ENCODE peak calls at places on chromosomes 16 and 17, in seven cellular contexts. One of them, this sample, is unnamed.

GRCh38 chr17:79976451-79976850 is 59.2 kb downstream of the TBC1D16 start:
- DNase-seq in fibroblast of pulmonary artery: no peak
- DNase-seq in sigmoid colon: peak; percentile 41
- DNase-seq in endothelial cell: no peak
- DNase-seq in K562: no peak
- DNase-seq in Peyer's patch: peak; percentile 24
- DNase-seq in BE2C: no peak
- DNase-seq in this sample: no peak

GRCh38 chr16:81403601-81404391 is 40.8 kb upstream of the CMIP start:
- DNase-seq in Peyer's patch: peak; percentile 95
- DNase-seq in K562: peak; percentile 93
- DNase-seq in endothelial cell: peak; percentile 95
- DNase-seq in BE2C: peak; percentile 87
- DNase-seq in fibroblast of pulmonary artery: peak; percentile 73
- DNase-seq in sigmoid colon: peak; percentile 90
- DNase-seq in this sample: peak; percentile 89

GRCh38 chr16:70661534-70661917 is 15.2 kb downstream of the IL34 start:
- DNase-seq in endothelial cell: no peak
- DNase-seq in BE2C: no peak
- DNase-seq in fibroblast of pulmonary artery: no peak
- DNase-seq in Peyer's patch: no peak
- DNase-seq in sigmoid colon: peak; percentile 75
- DNase-seq in K562: no peak
- DNase-seq in this sample: no peak

GRCh38 chr17:41254861-41255260 is 323 bp upstream of the KRTAP9-9 start:
- DNase-seq in Peyer's patch: no peak
- DNase-seq in sigmoid colon: no peak
- DNase-seq in BE2C: no peak
- DNase-seq in endothelial cell: no peak
- DNase-seq in K562: no peak
- DNase-seq in fibroblast of pulmonary artery: no peak
- DNase-seq in this sample: no peak

GRCh38 chr17:12911241-12911640 is 106.6 kb downstream of the ELAC2 start:
- DNase-seq in fibroblast of pulmonary artery: peak; percentile 62
- DNase-seq in BE2C: no peak
- DNase-seq in endothelial cell: no peak
- DNase-seq in K562: no peak
- DNase-seq in Peyer's patch: no peak
- DNase-seq in sigmoid colon: no peak
- DNase-seq in this sample: no peak

GRCh38 chr17:49708515-49709161 is 874 bp upstream of the SLC35B1 start:
- DNase-seq in BE2C: no peak
- DNase-seq in K562: peak; percentile 45
- DNase-seq in endothelial cell: no peak
- DNase-seq in sigmoid colon: no peak
- DNase-seq in fibroblast of pulmonary artery: no peak
- DNase-seq in Peyer's patch: peak; percentile 50
- DNase-seq in this sample: no peak

GRCh38 chr17:80441133-80441578 is 26.2 kb downstream of the ENDOV start:
- DNase-seq in K562: peak; percentile 87
- DNase-seq in Peyer's patch: no peak
- DNase-seq in fibroblast of pulmonary artery: peak; percentile 56
- DNase-seq in endothelial cell: peak; percentile 88
- DNase-seq in BE2C: no peak
- DNase-seq in sigmoid colon: no peak
- DNase-seq in this sample: peak; percentile 69

GRCh38 chr16:82248257-82248656 is 78.2 kb upstream of the MPHOSPH6 start:
- DNase-seq in Peyer's patch: no peak
- DNase-seq in sigmoid colon: no peak
- DNase-seq in K562: no peak
- DNase-seq in endothelial cell: no peak
- DNase-seq in BE2C: no peak
- DNase-seq in fibroblast of pulmonary artery: no peak
- DNase-seq in this sample: no peak

GRCh38 chr16:47699090-47699489 is 238.0 kb downstream of the PHKB start:
- DNase-seq in K562: no peak
- DNase-seq in BE2C: no peak
- DNase-seq in endothelial cell: no peak
- DNase-seq in sigmoid colon: no peak
- DNase-seq in Peyer's patch: no peak
- DNase-seq in fibroblast of pulmonary artery: no peak
- DNase-seq in this sample: no peak

GRCh38 chr17:33778505-33779398 is 476.3 kb upstream of the CCL2 start:
- DNase-seq in Peyer's patch: peak; percentile 66
- DNase-seq in BE2C: peak; percentile 49
- DNase-seq in K562: peak; percentile 73
- DNase-seq in sigmoid colon: no peak
- DNase-seq in endothelial cell: peak; percentile 58
- DNase-seq in fibroblast of pulmonary artery: peak; percentile 76
- DNase-seq in this sample: peak; percentile 44

GRCh38 chr17:37772982-37773381 is 28.1 kb upstream of the HNF1B start:
- DNase-seq in endothelial cell: no peak
- DNase-seq in BE2C: no peak
- DNase-seq in sigmoid colon: no peak
- DNase-seq in Peyer's patch: no peak
- DNase-seq in K562: no peak
- DNase-seq in fibroblast of pulmonary artery: no peak
- DNase-seq in this sample: peak; percentile 47

GRCh38 chr17:57595942-57596695 is 149.0 kb downstream of the CCDC182 start:
- DNase-seq in K562: no peak
- DNase-seq in fibroblast of pulmonary artery: no peak
- DNase-seq in BE2C: no peak
- DNase-seq in Peyer's patch: no peak
- DNase-seq in endothelial cell: peak; percentile 21
- DNase-seq in sigmoid colon: no peak
- DNase-seq in this sample: no peak

GRCh38 chr16:35195864-35196216 is 1736.4 kb downstream of the TP53TG3F start:
- DNase-seq in BE2C: no peak
- DNase-seq in endothelial cell: no peak
- DNase-seq in fibroblast of pulmonary artery: no peak
- DNase-seq in K562: no peak
- DNase-seq in sigmoid colon: no peak
- DNase-seq in Peyer's patch: no peak
- DNase-seq in this sample: no peak

GRCh38 chr17:47177261-47177660 is 11.8 kb downstream of the CDC27 start:
- DNase-seq in K562: no peak
- DNase-seq in endothelial cell: no peak
- DNase-seq in Peyer's patch: no peak
- DNase-seq in fibroblast of pulmonary artery: no peak
- DNase-seq in BE2C: no peak
- DNase-seq in sigmoid colon: no peak
- DNase-seq in this sample: no peak

GRCh38 chr16:67661101-67661661 is 421 bp downstream of the PARD6A start:
- DNase-seq in Peyer's patch: no peak
- DNase-seq in fibroblast of pulmonary artery: peak; percentile 51
- DNase-seq in BE2C: peak; percentile 40
- DNase-seq in endothelial cell: peak; percentile 48
- DNase-seq in sigmoid colon: peak; percentile 73
- DNase-seq in K562: no peak
- DNase-seq in this sample: peak; percentile 43

GRCh38 chr16:89164847-89165684 is 6.5 kb upstream of the CDH15 start:
- DNase-seq in BE2C: no peak
- DNase-seq in Peyer's patch: no peak
- DNase-seq in fibroblast of pulmonary artery: no peak
- DNase-seq in K562: no peak
- DNase-seq in endothelial cell: no peak
- DNase-seq in sigmoid colon: no peak
- DNase-seq in this sample: no peak

GRCh38 chr16:85515319-85515745 is 97.8 kb upstream of the GSE1 start:
- DNase-seq in fibroblast of pulmonary artery: no peak
- DNase-seq in K562: no peak
- DNase-seq in endothelial cell: no peak
- DNase-seq in BE2C: peak; percentile 65
- DNase-seq in Peyer's patch: no peak
- DNase-seq in sigmoid colon: no peak
- DNase-seq in this sample: no peak

GRCh38 chr16:46920402-46921068 is 36.4 kb downstream of the GPT2 start:
- DNase-seq in endothelial cell: no peak
- DNase-seq in Peyer's patch: no peak
- DNase-seq in K562: no peak
- DNase-seq in sigmoid colon: no peak
- DNase-seq in BE2C: no peak
- DNase-seq in fibroblast of pulmonary artery: no peak
- DNase-seq in this sample: no peak

GRCh38 chr17:79720705-79721295 is 9.9 kb upstream of the ENPP7 start:
- DNase-seq in sigmoid colon: no peak
- DNase-seq in K562: no peak
- DNase-seq in fibroblast of pulmonary artery: no peak
- DNase-seq in endothelial cell: no peak
- DNase-seq in BE2C: peak; percentile 72
- DNase-seq in Peyer's patch: no peak
- DNase-seq in this sample: no peak

GRCh38 chr17:75664099-75664549 is 2.8 kb downstream of the RECQL5 start:
- DNase-seq in endothelial cell: no peak
- DNase-seq in Peyer's patch: no peak
- DNase-seq in BE2C: no peak
- DNase-seq in fibroblast of pulmonary artery: no peak
- DNase-seq in K562: no peak
- DNase-seq in sigmoid colon: no peak
- DNase-seq in this sample: no peak

GRCh38 chr16:64687089-64687488 is 434.8 kb downstream of the CDH11 start:
- DNase-seq in endothelial cell: no peak
- DNase-seq in Peyer's patch: no peak
- DNase-seq in K562: no peak
- DNase-seq in BE2C: no peak
- DNase-seq in sigmoid colon: no peak
- DNase-seq in fibroblast of pulmonary artery: no peak
- DNase-seq in this sample: no peak

GRCh38 chr17:29051194-29051593 is 8.3 kb downstream of the PIPOX start:
- DNase-seq in sigmoid colon: no peak
- DNase-seq in fibroblast of pulmonary artery: no peak
- DNase-seq in BE2C: no peak
- DNase-seq in Peyer's patch: no peak
- DNase-seq in endothelial cell: no peak
- DNase-seq in K562: no peak
- DNase-seq in this sample: no peak

GRCh38 chr17:35094902-35095301 is 24.8 kb downstream of the RAD51D start:
- DNase-seq in K562: no peak
- DNase-seq in BE2C: no peak
- DNase-seq in endothelial cell: no peak
- DNase-seq in Peyer's patch: no peak
- DNase-seq in fibroblast of pulmonary artery: peak; percentile 90
- DNase-seq in sigmoid colon: no peak
- DNase-seq in this sample: no peak
- TF ChIP-seq CTCF in K562: no peak
- TF ChIP-seq CTCF in BE2C: no peak
- TF ChIP-seq CTCF in endothelial cell: no peak
- TF ChIP-seq CTCF in Peyer's patch: no peak
- TF ChIP-seq CTCF in fibroblast of pulmonary artery: no peak
- TF ChIP-seq CTCF in sigmoid colon: no peak
- TF ChIP-seq CTCF in this sample: no peak

DNA sequence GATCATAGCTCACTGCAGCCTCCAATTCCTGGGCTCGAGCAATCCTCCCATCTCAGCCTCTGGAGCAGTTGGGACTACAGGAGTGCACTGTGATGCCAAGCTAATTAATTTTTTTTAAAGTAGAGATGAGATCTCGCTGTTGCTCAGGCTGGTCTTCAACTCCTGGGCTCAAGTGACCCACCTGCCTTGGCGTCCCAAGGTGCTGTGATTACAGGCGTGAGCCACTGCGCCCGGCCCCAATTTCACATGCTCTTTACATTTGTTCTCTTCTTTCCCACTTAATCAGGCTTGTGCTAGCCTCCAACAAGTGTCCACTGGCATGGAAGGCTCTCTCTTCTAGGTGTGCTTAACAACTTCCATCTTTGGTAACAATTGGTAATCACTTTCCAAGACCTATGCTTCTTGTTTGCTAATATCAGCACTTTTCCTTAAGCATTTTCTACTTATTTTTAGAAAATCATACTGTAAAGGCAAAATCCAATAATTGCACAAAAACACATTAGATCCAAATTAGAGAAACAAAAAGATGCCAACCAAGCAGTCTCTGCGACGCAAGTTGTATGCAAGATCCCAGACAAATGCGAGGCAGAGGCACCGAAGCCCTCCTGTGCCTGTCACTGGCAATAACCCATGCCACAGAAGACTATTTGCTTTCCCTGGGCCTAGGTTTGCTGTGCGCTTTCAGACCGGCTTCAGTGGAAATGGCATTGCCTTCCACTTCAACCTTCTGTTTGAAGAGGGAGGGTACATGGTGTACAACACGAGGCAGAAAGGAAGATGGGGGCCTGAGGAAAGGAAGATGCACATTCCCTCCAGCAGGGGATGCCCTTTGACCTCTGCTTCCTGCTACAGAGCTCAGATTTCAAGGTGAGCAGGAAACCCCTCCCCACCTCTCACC is 52.6 kb downstream of the NOS2 start:
- DNase-seq in BE2C: no peak
- DNase-seq in sigmoid colon: no peak
- DNase-seq in Peyer's patch: no peak
- DNase-seq in K562: peak; percentile 32
- DNase-seq in fibroblast of pulmonary artery: no peak
- DNase-seq in endothelial cell: no peak
- DNase-seq in this sample: no peak
- TF ChIP-seq CTCF in BE2C: peak; percentile 44
- TF ChIP-seq CTCF in sigmoid colon: no peak
- TF ChIP-seq CTCF in Peyer's patch: peak; percentile 28
- TF ChIP-seq CTCF in K562: peak; percentile 56
- TF ChIP-seq CTCF in fibroblast of pulmonary artery: peak; percentile 39
- TF ChIP-seq CTCF in endothelial cell: peak; percentile 53
- TF ChIP-seq CTCF in this sample: no peak

GRCh38 chr17:36602030-36602737 is 801 bp downstream of the MRM1 start:
- DNase-seq in K562: no peak
- DNase-seq in endothelial cell: no peak
- DNase-seq in BE2C: no peak
- DNase-seq in fibroblast of pulmonary artery: no peak
- DNase-seq in sigmoid colon: no peak
- DNase-seq in Peyer's patch: peak; percentile 51
- DNase-seq in this sample: peak; percentile 17

GRCh38 chr17:36600477-36600876 is 906 bp upstream of the MRM1 start:
- DNase-seq in K562: peak; percentile 76
- DNase-seq in Peyer's patch: no peak
- DNase-seq in fibroblast of pulmonary artery: no peak
- DNase-seq in endothelial cell: no peak
- DNase-seq in BE2C: no peak
- DNase-seq in sigmoid colon: no peak
- DNase-seq in this sample: no peak

GRCh38 chr17:36599546-36600250 is 1.7 kb upstream of the MRM1 start:
- DNase-seq in endothelial cell: no peak
- DNase-seq in sigmoid colon: no peak
- DNase-seq in BE2C: no peak
- DNase-seq in Peyer's patch: peak; percentile 38
- DNase-seq in fibroblast of pulmonary artery: no peak
- DNase-seq in K562: no peak
- DNase-seq in this sample: no peak

GRCh38 chr17:36601303-36602029 is at the start of gene MRM1:
- DNase-seq in BE2C: peak; percentile 97
- DNase-seq in Peyer's patch: peak; percentile 97
- DNase-seq in K562: peak; percentile 95
- DNase-seq in endothelial cell: peak; percentile 94
- DNase-seq in sigmoid colon: peak; percentile 96
- DNase-seq in fibroblast of pulmonary artery: peak; percentile 91
- DNase-seq in this sample: peak; percentile 92

GRCh38 chr17:36600936-36601302 is 464 bp upstream of the MRM1 start:
- DNase-seq in endothelial cell: no peak
- DNase-seq in K562: no peak
- DNase-seq in sigmoid colon: no peak
- DNase-seq in Peyer's patch: no peak
- DNase-seq in BE2C: no peak
- DNase-seq in fibroblast of pulmonary artery: no peak
- DNase-seq in this sample: peak; percentile 54
- TF ChIP-seq CTCF in endothelial cell: no peak
- TF ChIP-seq CTCF in K562: no peak
- TF ChIP-seq CTCF in sigmoid colon: no peak
- TF ChIP-seq CTCF in Peyer's patch: no peak
- TF ChIP-seq CTCF in BE2C: peak; percentile 6
- TF ChIP-seq CTCF in fibroblast of pulmonary artery: no peak
- TF ChIP-seq CTCF in this sample: no peak

GRCh38 chr17:74566132-74566753 is 1.1 kb downstream of the CD300H start:
- DNase-seq in K562: peak; percentile 34
- DNase-seq in endothelial cell: peak; percentile 59
- DNase-seq in fibroblast of pulmonary artery: peak; percentile 29
- DNase-seq in Peyer's patch: peak; percentile 57
- DNase-seq in sigmoid colon: no peak
- DNase-seq in BE2C: peak; percentile 65
- DNase-seq in this sample: peak; percentile 62
- TF ChIP-seq CTCF in K562: peak; percentile 74
- TF ChIP-seq CTCF in endothelial cell: peak; percentile 54
- TF ChIP-seq CTCF in fibroblast of pulmonary artery: peak; percentile 46
- TF ChIP-seq CTCF in Peyer's patch: peak; percentile 38
- TF ChIP-seq CTCF in sigmoid colon: no peak
- TF ChIP-seq CTCF in BE2C: peak; percentile 78
- TF ChIP-seq CTCF in this sample: peak; percentile 65

This sample was measured in activated CD8-positive, alpha-beta T cell treated with anti-CD3 and anti-CD28 coated beads for 36 hours.